ENCODE peak calls at places on chromosomes 5 and 9, in six cellular contexts. One of them, this sample, is unnamed.

GRCh38 chr9:106104887-106105286 is 410.5 kb downstream of the TMEM38B start:
- DNase-seq in activated CD8-positive, alpha-beta T cell treated with anti-CD3 and anti-CD28 coated beads for 36 hours: no peak
- DNase-seq in breast epithelium: no peak
- DNase-seq in kidney epithelial cell: no peak
- DNase-seq in HCT116: no peak
- DNase-seq in foreskin keratinocyte: no peak
- DNase-seq in this sample: no peak

GRCh38 chr9:113564804-113565237 is 101.3 kb downstream of the RGS3 start:
- DNase-seq in activated CD8-positive, alpha-beta T cell treated with anti-CD3 and anti-CD28 coated beads for 36 hours: no peak
- DNase-seq in breast epithelium: peak; percentile 74
- DNase-seq in kidney epithelial cell: no peak
- DNase-seq in HCT116: no peak
- DNase-seq in foreskin keratinocyte: no peak
- DNase-seq in this sample: no peak

GRCh38 chr9:92136184-92136858 is 21.1 kb upstream of the SPTLC1 start:
- DNase-seq in activated CD8-positive, alpha-beta T cell treated with anti-CD3 and anti-CD28 coated beads for 36 hours: no peak
- DNase-seq in breast epithelium: no peak
- DNase-seq in kidney epithelial cell: no peak
- DNase-seq in HCT116: no peak
- DNase-seq in foreskin keratinocyte: no peak
- DNase-seq in this sample: no peak

GRCh38 chr5:176870110-176870591 is 29.0 kb downstream of the HK3 start:
- DNase-seq in activated CD8-positive, alpha-beta T cell treated with anti-CD3 and anti-CD28 coated beads for 36 hours: no peak
- DNase-seq in breast epithelium: no peak
- DNase-seq in kidney epithelial cell: no peak
- DNase-seq in HCT116: peak; percentile 57
- DNase-seq in foreskin keratinocyte: no peak
- DNase-seq in this sample: no peak

GRCh38 chr9:136802321-136802720 is 5.4 kb upstream of the RABL6 start:
- DNase-seq in activated CD8-positive, alpha-beta T cell treated with anti-CD3 and anti-CD28 coated beads for 36 hours: no peak
- DNase-seq in breast epithelium: no peak
- DNase-seq in kidney epithelial cell: no peak
- DNase-seq in HCT116: no peak
- DNase-seq in foreskin keratinocyte: no peak
- DNase-seq in this sample: no peak

GRCh38 chr9:530681-531080 is 310.8 kb upstream of the DMRT1 start:
- DNase-seq in activated CD8-positive, alpha-beta T cell treated with anti-CD3 and anti-CD28 coated beads for 36 hours: peak; percentile 12
- DNase-seq in breast epithelium: no peak
- DNase-seq in kidney epithelial cell: peak; percentile 31
- DNase-seq in HCT116: peak; percentile 19
- DNase-seq in foreskin keratinocyte: no peak
- DNase-seq in this sample: no peak

GRCh38 chr5:140672455-140673186 is 755 bp downstream of the DND1 start:
- DNase-seq in activated CD8-positive, alpha-beta T cell treated with anti-CD3 and anti-CD28 coated beads for 36 hours: peak; percentile 33
- DNase-seq in breast epithelium: no peak
- DNase-seq in kidney epithelial cell: no peak
- DNase-seq in HCT116: no peak
- DNase-seq in foreskin keratinocyte: no peak
- DNase-seq in this sample: no peak

GRCh38 chr5:75040973-75041372 is 11.4 kb downstream of the GCNT4 start:
- DNase-seq in activated CD8-positive, alpha-beta T cell treated with anti-CD3 and anti-CD28 coated beads for 36 hours: no peak
- DNase-seq in breast epithelium: no peak
- DNase-seq in kidney epithelial cell: no peak
- DNase-seq in HCT116: no peak
- DNase-seq in foreskin keratinocyte: no peak
- DNase-seq in this sample: no peak

GRCh38 chr9:121607434-121608248 is 43.8 kb upstream of the DAB2IP start:
- DNase-seq in activated CD8-positive, alpha-beta T cell treated with anti-CD3 and anti-CD28 coated beads for 36 hours: no peak
- DNase-seq in breast epithelium: no peak
- DNase-seq in kidney epithelial cell: no peak
- DNase-seq in HCT116: peak; percentile 24
- DNase-seq in foreskin keratinocyte: no peak
- DNase-seq in this sample: no peak

GRCh38 chr5:127650649-127651048 is 1.8 kb downstream of the CTXN3 start:
- DNase-seq in activated CD8-positive, alpha-beta T cell treated with anti-CD3 and anti-CD28 coated beads for 36 hours: no peak
- DNase-seq in breast epithelium: no peak
- DNase-seq in kidney epithelial cell: peak; percentile 28
- DNase-seq in HCT116: no peak
- DNase-seq in foreskin keratinocyte: peak; percentile 48
- DNase-seq in this sample: no peak

GRCh38 chr9:32344551-32345182 is 39.8 kb upstream of the ACO1 start:
- DNase-seq in activated CD8-positive, alpha-beta T cell treated with anti-CD3 and anti-CD28 coated beads for 36 hours: no peak
- DNase-seq in breast epithelium: no peak
- DNase-seq in kidney epithelial cell: no peak
- DNase-seq in HCT116: no peak
- DNase-seq in foreskin keratinocyte: peak; percentile 20
- DNase-seq in this sample: no peak

GRCh38 chr9:127971357-127972315 is 9.2 kb downstream of the EEIG1 start:
- DNase-seq in activated CD8-positive, alpha-beta T cell treated with anti-CD3 and anti-CD28 coated beads for 36 hours: peak; percentile 58
- DNase-seq in breast epithelium: no peak
- DNase-seq in kidney epithelial cell: no peak
- DNase-seq in HCT116: no peak
- DNase-seq in foreskin keratinocyte: no peak
- DNase-seq in this sample: no peak

GRCh38 chr9:112180387-112180881 is 5.3 kb upstream of the SUSD1 start:
- DNase-seq in activated CD8-positive, alpha-beta T cell treated with anti-CD3 and anti-CD28 coated beads for 36 hours: peak; percentile 81
- DNase-seq in breast epithelium: no peak
- DNase-seq in kidney epithelial cell: no peak
- DNase-seq in HCT116: no peak
- DNase-seq in foreskin keratinocyte: no peak
- DNase-seq in this sample: no peak

GRCh38 chr5:120083851-120084615 is 380.1 kb upstream of the PRR16 start:
- DNase-seq in activated CD8-positive, alpha-beta T cell treated with anti-CD3 and anti-CD28 coated beads for 36 hours: no peak
- DNase-seq in breast epithelium: no peak
- DNase-seq in kidney epithelial cell: no peak
- DNase-seq in HCT116: no peak
- DNase-seq in foreskin keratinocyte: no peak
- DNase-seq in this sample: no peak

GRCh38 chr9:130513094-130513493 is 66.3 kb upstream of the FUBP3 start:
- DNase-seq in activated CD8-positive, alpha-beta T cell treated with anti-CD3 and anti-CD28 coated beads for 36 hours: no peak
- DNase-seq in breast epithelium: no peak
- DNase-seq in kidney epithelial cell: no peak
- DNase-seq in HCT116: no peak
- DNase-seq in foreskin keratinocyte: no peak
- DNase-seq in this sample: no peak

GRCh38 chr5:96726802-96727201 is 64.6 kb downstream of the CAST start:
- DNase-seq in activated CD8-positive, alpha-beta T cell treated with anti-CD3 and anti-CD28 coated beads for 36 hours: no peak
- DNase-seq in breast epithelium: no peak
- DNase-seq in kidney epithelial cell: no peak
- DNase-seq in HCT116: no peak
- DNase-seq in foreskin keratinocyte: no peak
- DNase-seq in this sample: no peak

GRCh38 chr9:133849076-133849670 is 111.0 kb upstream of the SARDH start:
- DNase-seq in activated CD8-positive, alpha-beta T cell treated with anti-CD3 and anti-CD28 coated beads for 36 hours: no peak
- DNase-seq in breast epithelium: no peak
- DNase-seq in kidney epithelial cell: no peak
- DNase-seq in HCT116: no peak
- DNase-seq in foreskin keratinocyte: no peak
- DNase-seq in this sample: no peak
- TF ChIP-seq CTCF in activated CD8-positive, alpha-beta T cell treated with anti-CD3 and anti-CD28 coated beads for 36 hours: no peak
- TF ChIP-seq CTCF in breast epithelium: no peak
- TF ChIP-seq CTCF in kidney epithelial cell: no peak
- TF ChIP-seq CTCF in HCT116: no peak
- TF ChIP-seq CTCF in foreskin keratinocyte: no peak
- TF ChIP-seq CTCF in this sample: no peak

GRCh38 chr9:21558627-21559401 is 76.7 kb upstream of the IFNE start:
- DNase-seq in activated CD8-positive, alpha-beta T cell treated with anti-CD3 and anti-CD28 coated beads for 36 hours: peak; percentile 27
- DNase-seq in breast epithelium: no peak
- DNase-seq in kidney epithelial cell: no peak
- DNase-seq in HCT116: no peak
- DNase-seq in foreskin keratinocyte: no peak
- DNase-seq in this sample: no peak

GRCh38 chr9:21560281-21560745 is 78.2 kb upstream of the IFNE start:
- DNase-seq in activated CD8-positive, alpha-beta T cell treated with anti-CD3 and anti-CD28 coated beads for 36 hours: no peak
- DNase-seq in breast epithelium: no peak
- DNase-seq in kidney epithelial cell: no peak
- DNase-seq in HCT116: no peak
- DNase-seq in foreskin keratinocyte: no peak
- DNase-seq in this sample: no peak

GRCh38 chr9:21558079-21558478 is 76.0 kb upstream of the IFNE start:
- DNase-seq in activated CD8-positive, alpha-beta T cell treated with anti-CD3 and anti-CD28 coated beads for 36 hours: no peak
- DNase-seq in breast epithelium: no peak
- DNase-seq in kidney epithelial cell: no peak
- DNase-seq in HCT116: no peak
- DNase-seq in foreskin keratinocyte: no peak
- DNase-seq in this sample: no peak

GRCh38 chr9:21561502-21561901 is 79.4 kb upstream of the IFNE start:
- DNase-seq in activated CD8-positive, alpha-beta T cell treated with anti-CD3 and anti-CD28 coated beads for 36 hours: no peak
- DNase-seq in breast epithelium: no peak
- DNase-seq in kidney epithelial cell: no peak
- DNase-seq in HCT116: no peak
- DNase-seq in foreskin keratinocyte: no peak
- DNase-seq in this sample: no peak

GRCh38 chr9:21559402-21560280 is 77.5 kb upstream of the IFNE start:
- DNase-seq in activated CD8-positive, alpha-beta T cell treated with anti-CD3 and anti-CD28 coated beads for 36 hours: peak; percentile 67
- DNase-seq in breast epithelium: peak; percentile 52
- DNase-seq in kidney epithelial cell: no peak
- DNase-seq in HCT116: no peak
- DNase-seq in foreskin keratinocyte: peak; percentile 57
- DNase-seq in this sample: peak; percentile 59
- TF ChIP-seq CTCF in activated CD8-positive, alpha-beta T cell treated with anti-CD3 and anti-CD28 coated beads for 36 hours: no peak
- TF ChIP-seq CTCF in breast epithelium: no peak
- TF ChIP-seq CTCF in kidney epithelial cell: no peak
- TF ChIP-seq CTCF in HCT116: no peak
- TF ChIP-seq CTCF in foreskin keratinocyte: peak; percentile 29
- TF ChIP-seq CTCF in this sample: no peak

GRCh38 chr9:95341262-95342011 is 23.9 kb upstream of the FANCC start:
- DNase-seq in activated CD8-positive, alpha-beta T cell treated with anti-CD3 and anti-CD28 coated beads for 36 hours: no peak
- DNase-seq in breast epithelium: no peak
- DNase-seq in kidney epithelial cell: no peak
- DNase-seq in HCT116: no peak
- DNase-seq in foreskin keratinocyte: no peak
- DNase-seq in this sample: no peak
- TF ChIP-seq CTCF in activated CD8-positive, alpha-beta T cell treated with anti-CD3 and anti-CD28 coated beads for 36 hours: no peak
- TF ChIP-seq CTCF in breast epithelium: no peak
- TF ChIP-seq CTCF in kidney epithelial cell: peak; percentile 20
- TF ChIP-seq CTCF in HCT116: peak; percentile 12
- TF ChIP-seq CTCF in foreskin keratinocyte: peak; percentile 39
- TF ChIP-seq CTCF in this sample: no peak

GRCh38 chr9:21574261-21574660 is 92.1 kb upstream of the IFNE start:
- DNase-seq in activated CD8-positive, alpha-beta T cell treated with anti-CD3 and anti-CD28 coated beads for 36 hours: no peak
- DNase-seq in breast epithelium: no peak
- DNase-seq in kidney epithelial cell: no peak
- DNase-seq in HCT116: no peak
- DNase-seq in foreskin keratinocyte: no peak
- DNase-seq in this sample: no peak
- TF ChIP-seq CTCF in activated CD8-positive, alpha-beta T cell treated with anti-CD3 and anti-CD28 coated beads for 36 hours: no peak
- TF ChIP-seq CTCF in breast epithelium: no peak
- TF ChIP-seq CTCF in kidney epithelial cell: no peak
- TF ChIP-seq CTCF in HCT116: no peak
- TF ChIP-seq CTCF in foreskin keratinocyte: no peak
- TF ChIP-seq CTCF in this sample: no peak

GRCh38 chr9:24090566-24090965 is 264.5 kb upstream of the ELAVL2 start:
- DNase-seq in activated CD8-positive, alpha-beta T cell treated with anti-CD3 and anti-CD28 coated beads for 36 hours: no peak
- DNase-seq in breast epithelium: no peak
- DNase-seq in kidney epithelial cell: no peak
- DNase-seq in HCT116: no peak
- DNase-seq in foreskin keratinocyte: no peak
- DNase-seq in this sample: no peak
- TF ChIP-seq CTCF in activated CD8-positive, alpha-beta T cell treated with anti-CD3 and anti-CD28 coated beads for 36 hours: no peak
- TF ChIP-seq CTCF in breast epithelium: no peak
- TF ChIP-seq CTCF in kidney epithelial cell: no peak
- TF ChIP-seq CTCF in HCT116: no peak
- TF ChIP-seq CTCF in foreskin keratinocyte: no peak
- TF ChIP-seq CTCF in this sample: no peak

DNA sequence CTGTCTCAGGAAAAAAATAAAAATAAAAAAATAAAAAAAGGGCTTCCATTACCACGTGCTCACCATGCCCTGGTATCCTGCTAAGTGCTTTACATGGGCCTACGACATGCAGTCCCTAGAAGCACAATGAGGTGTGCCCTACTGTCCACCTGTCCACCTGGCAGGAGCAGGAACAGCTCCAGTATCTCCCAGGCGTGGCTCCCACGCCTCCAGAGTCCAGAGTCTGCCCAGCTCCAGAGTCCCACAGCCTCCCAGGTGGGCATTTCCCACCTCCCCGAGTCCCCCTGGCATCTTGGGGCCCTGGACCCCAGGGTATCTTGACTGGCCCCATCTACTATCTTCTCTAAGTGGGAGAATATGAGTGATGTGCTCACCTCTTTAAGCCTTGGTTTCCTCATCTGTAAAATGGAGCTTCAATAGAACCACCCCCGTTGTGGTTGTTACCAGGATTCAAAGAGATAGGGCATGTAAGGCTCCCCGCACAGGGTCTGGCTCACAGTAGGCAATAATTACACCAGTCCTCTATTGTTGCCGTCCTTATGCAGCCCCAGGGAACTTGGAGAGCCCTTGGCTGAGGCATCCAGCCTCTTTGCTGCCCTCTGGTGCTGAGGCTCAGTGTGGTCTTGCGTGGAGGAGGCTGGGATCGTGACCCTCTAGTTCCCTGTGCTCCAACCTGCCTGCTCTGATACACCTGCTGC is 8.9 kb downstream of the CXCL14 start:
- DNase-seq in activated CD8-positive, alpha-beta T cell treated with anti-CD3 and anti-CD28 coated beads for 36 hours: peak; percentile 22
- DNase-seq in breast epithelium: no peak
- DNase-seq in kidney epithelial cell: no peak
- DNase-seq in HCT116: peak; percentile 51
- DNase-seq in foreskin keratinocyte: no peak
- DNase-seq in this sample: no peak
- TF ChIP-seq CTCF in activated CD8-positive, alpha-beta T cell treated with anti-CD3 and anti-CD28 coated beads for 36 hours: peak; percentile 36
- TF ChIP-seq CTCF in breast epithelium: no peak
- TF ChIP-seq CTCF in kidney epithelial cell: peak; percentile 69
- TF ChIP-seq CTCF in HCT116: peak; percentile 60
- TF ChIP-seq CTCF in foreskin keratinocyte: peak; percentile 61
- TF ChIP-seq CTCF in this sample: no peak